ENCODE peak calls at places on chromosomes 16 and 17, in six cellular contexts. L is fibroblast of villous mesenchyme, O is glutamatergic neuron, D is colonic mucosa, N is upper lobe of right lung, T is psoas muscle. H is an unnamed sample.

GRCh38 chr16:30447512-30448226 is 2.0 kb upstream of the SEPHS2 start:
- DNase-seq in L (no peak), O (no peak), D (peak), N (no peak), T (no peak), H (no peak)

GRCh38 chr17:27494192-27495091 is 38.2 kb downstream of the KSR1 start:
- DNase-seq in L (peak), O (no peak), D (peak), N (peak), T (peak), H (peak)

GRCh38 chr17:78787444-78787843 is 5.4 kb upstream of the CYTH1 start:
- DNase-seq in L (no peak), O (no peak), D (no peak), N (peak), T (no peak), H (no peak)

GRCh38 chr17:56678249-56679144 is 85.0 kb downstream of the NOG start:
- DNase-seq in L (peak), O (peak), D (no peak), N (no peak), T (no peak), H (no peak)

GRCh38 chr17:27446569-27447301 is 9.5 kb upstream of the KSR1 start:
- DNase-seq in L (peak), O (no peak), D (no peak), N (no peak), T (no peak), H (no peak)

GRCh38 chr16:78706637-78707036 is 607.2 kb downstream of the WWOX start:
- DNase-seq in L (peak), O (no peak), D (no peak), N (no peak), T (peak), H (no peak)

GRCh38 chr16:30488764-30489595 is 16.4 kb downstream of the ITGAL start:
- DNase-seq in L (no peak), O (no peak), D (no peak), N (no peak), T (no peak), H (no peak)

GRCh38 chr16:71746442-71747046 is 22.0 kb upstream of the PHLPP2 start:
- DNase-seq in L (peak), O (no peak), D (peak), N (no peak), T (no peak), H (no peak)

GRCh38 chr17:44865231-44865660 is 17.6 kb downstream of the HIGD1B start:
- DNase-seq in L (peak), O (peak), D (peak), N (no peak), T (peak), H (peak)

GRCh38 chr16:54867302-54867832 is 63.3 kb upstream of the IRX5 start:
- DNase-seq in L (no peak), O (no peak), D (no peak), N (no peak), T (no peak), H (no peak)

GRCh38 chr16:48053346-48053745 is 102.4 kb downstream of the ABCC12 start:
- DNase-seq in L (peak), O (peak), D (no peak), N (peak), T (no peak), H (no peak)

GRCh38 chr16:2473425-2473926 is 1.5 kb upstream of the TBC1D24 start:
- DNase-seq in L (no peak), O (no peak), D (no peak), N (no peak), T (no peak), H (no peak)

GRCh38 chr17:4999429-5000093 is 1.8 kb downstream of the KIF1C start:
- DNase-seq in L (no peak), O (no peak), D (no peak), N (no peak), T (no peak), H (no peak)

GRCh38 chr17:7408341-7408740 is 696 bp downstream of the NLGN2 start:
- DNase-seq in L (no peak), O (peak), D (no peak), N (no peak), T (no peak), H (no peak)

DNA sequence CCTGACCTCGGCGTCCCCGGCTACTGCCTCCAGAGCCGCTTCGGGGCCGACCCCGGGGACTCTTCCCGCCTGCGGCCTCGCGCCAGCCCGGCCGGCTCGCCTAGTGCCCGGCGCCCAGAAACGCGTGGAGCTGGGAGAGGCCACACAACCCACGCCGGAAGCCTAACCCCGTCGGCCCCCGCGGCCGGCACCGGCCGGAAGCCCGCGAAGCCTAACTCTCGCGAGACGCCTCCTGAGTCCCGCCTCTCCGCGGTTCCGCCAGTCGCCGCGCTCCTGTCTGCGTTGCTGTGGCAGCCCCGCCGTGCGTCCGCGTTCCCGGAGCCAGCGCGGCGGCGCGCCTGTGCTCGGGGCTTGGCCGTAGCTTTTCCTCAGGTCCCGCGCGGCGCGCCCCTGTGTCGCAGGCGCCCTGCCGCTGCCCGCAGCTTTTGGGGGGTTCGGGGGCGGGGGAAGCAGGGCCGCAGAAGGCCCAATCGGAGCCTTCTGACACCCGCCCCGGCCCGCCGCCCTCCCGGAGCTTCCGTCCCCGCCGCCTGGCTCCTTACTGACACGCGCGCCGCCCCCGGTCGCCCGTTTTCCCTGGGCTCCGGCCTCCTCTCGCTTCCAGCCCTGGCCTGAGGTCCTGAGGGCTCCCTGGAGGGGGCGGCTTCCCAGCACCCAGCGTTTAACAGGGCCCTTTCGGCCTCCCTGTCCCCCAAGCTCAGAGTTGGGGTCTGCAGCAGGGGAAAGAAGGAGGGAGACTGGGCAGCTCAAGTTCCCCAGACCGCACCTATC is 21.7 kb downstream of the NPTX1 start:
- DNase-seq in L (peak), O (peak), D (peak), N (peak), T (peak), H (peak)
- TF ChIP-seq CTCF in L (no peak), O (no peak), D (no peak), N (no peak), T (no peak), H (no peak)

GRCh38 chr16:1010266-1010665 is 28.7 kb downstream of the SOX8 start:
- DNase-seq in L (no peak), O (no peak), D (no peak), N (no peak), T (no peak), H (no peak)

GRCh38 chr16:1011316-1012082 is 29.9 kb downstream of the SOX8 start:
- DNase-seq in L (no peak), O (no peak), D (no peak), N (no peak), T (no peak), H (no peak)

GRCh38 chr16:1010815-1011214 is 29.2 kb downstream of the SOX8 start:
- DNase-seq in L (no peak), O (no peak), D (no peak), N (no peak), T (no peak), H (no peak)

GRCh38 chr16:1008085-1008484 is 26.5 kb downstream of the SOX8 start:
- DNase-seq in L (no peak), O (no peak), D (no peak), N (no peak), T (no peak), H (no peak)

GRCh38 chr16:1009358-1010150 is 28.0 kb downstream of the SOX8 start:
- DNase-seq in L (no peak), O (no peak), D (no peak), N (no peak), T (no peak), H (no peak)
- TF ChIP-seq CTCF in L (no peak), O (no peak), D (no peak), N (no peak), T (no peak), H (no peak)

DNA sequence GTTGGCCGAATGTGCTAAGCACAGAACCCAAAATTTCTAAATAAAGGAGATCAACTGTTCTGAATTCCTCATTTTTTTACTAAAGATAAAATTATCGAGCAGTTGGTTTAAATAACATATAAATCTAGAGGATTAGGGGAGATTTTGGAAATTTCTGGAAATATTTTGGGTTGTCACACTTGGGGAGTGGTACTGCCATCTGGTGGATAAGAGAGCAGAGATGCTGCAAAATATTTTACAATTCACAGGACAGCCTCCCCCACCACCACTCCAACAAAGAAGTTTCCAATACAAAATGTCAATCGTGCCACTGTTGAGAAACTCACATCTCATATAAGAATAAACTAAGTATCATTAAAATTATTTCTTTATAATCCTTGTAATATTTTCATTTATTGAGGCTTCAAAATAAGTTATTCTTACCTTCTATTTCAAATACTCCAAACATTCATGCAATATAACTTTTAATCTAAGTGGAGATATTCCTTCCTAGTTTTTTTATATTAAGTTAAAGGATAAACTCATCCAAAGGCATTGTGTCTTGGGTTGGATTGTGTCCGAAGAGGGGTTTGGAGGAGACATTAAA is 17.0 kb upstream of the ABCA8 start:
- DNase-seq in L (peak), O (no peak), D (no peak), N (no peak), T (no peak), H (no peak)
- TF ChIP-seq CTCF in L (peak), O (peak), D (peak), N (peak), T (peak), H (peak)

DNA sequence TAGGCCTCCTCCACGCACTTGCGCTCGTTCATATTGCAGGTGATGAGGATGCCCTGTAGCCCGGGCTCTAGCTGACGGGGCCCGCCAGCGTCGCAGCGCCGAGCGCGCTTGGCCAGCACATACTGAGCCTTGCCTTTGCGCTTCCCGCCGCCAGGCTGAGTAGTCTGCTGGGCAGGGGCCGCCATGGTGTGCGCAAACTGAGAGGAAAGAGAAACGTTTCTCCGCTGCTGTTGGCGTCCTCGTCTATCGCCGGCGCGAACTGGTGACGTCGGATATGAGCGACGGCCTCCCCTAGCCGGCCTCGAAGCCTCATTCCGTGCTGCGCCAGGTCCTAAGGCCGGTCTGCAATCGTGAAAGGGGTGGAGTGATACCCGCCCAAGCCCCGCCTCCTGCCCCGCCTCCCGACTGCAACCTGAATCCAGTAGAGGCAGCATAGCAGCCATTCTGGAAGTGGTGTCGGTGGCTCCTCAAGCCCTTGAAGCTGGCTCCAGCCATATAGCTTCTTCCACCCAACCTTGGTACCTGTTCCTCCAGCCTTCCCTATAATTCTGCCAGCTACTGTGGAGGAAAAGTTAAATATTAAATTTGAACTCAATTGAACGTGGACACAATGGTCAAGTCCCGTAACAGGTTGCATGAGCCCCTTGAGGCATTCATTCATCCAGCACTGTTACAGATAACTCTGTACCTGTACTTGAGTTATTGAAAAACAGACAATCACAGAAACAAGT is at the start of gene THUMPD1:
- DNase-seq in L (peak), O (peak), D (peak), N (peak), T (peak), H (peak)
- TF ChIP-seq CTCF in L (no peak), O (no peak), D (no peak), N (peak), T (no peak), H (no peak)

GRCh38 chr16:74774223-74775139 is at the start of gene FA2H:
- DNase-seq in L (peak), O (peak), D (peak), N (peak), T (peak), H (peak)
- TF ChIP-seq CTCF in L (peak), O (peak), D (peak), N (peak), T (peak), H (no peak)

GRCh38 chr16:58339452-58339938 is 44.7 kb upstream of the PRSS54 start:
- DNase-seq in L (peak), O (no peak), D (no peak), N (no peak), T (no peak), H (no peak)
- TF ChIP-seq CTCF in L (peak), O (no peak), D (no peak), N (no peak), T (peak), H (no peak)

GRCh38 chr17:69335018-69335417 is 8.1 kb upstream of the ABCA5 start:
- DNase-seq in L (peak), O (no peak), D (no peak), N (no peak), T (no peak), H (no peak)
- TF ChIP-seq CTCF in L (peak), O (no peak), D (peak), N (peak), T (peak), H (peak)